ENCODE peak calls at places on chromosomes 7 and 10, in eight cellular contexts. One of them, this sample, is unnamed. For H3K27me3, the result is how much of the 10 kb centered on the place peaks cover.

GRCh38 chr7:7793921-7794320 is 75.5 kb upstream of the RPA3 start:
- DNase-seq in adipocyte: peak
- DNase-seq in colonic mucosa: no peak
- DNase-seq in aorta: no peak
- DNase-seq in naive thymus-derived CD4-positive, alpha-beta T cell: no peak
- DNase-seq in IMR-90: no peak
- DNase-seq in brain microvascular endothelial cell: no peak
- DNase-seq in right cardiac atrium: no peak
- DNase-seq in this sample: no peak

GRCh38 chr10:27742926-27743735 is 2.5 kb downstream of the MKX start:
- DNase-seq in right cardiac atrium: peak
- DNase-seq in aorta: peak
- DNase-seq in naive thymus-derived CD4-positive, alpha-beta T cell: no peak
- DNase-seq in IMR-90: no peak
- DNase-seq in adipocyte: peak
- DNase-seq in brain microvascular endothelial cell: no peak
- DNase-seq in colonic mucosa: peak
- DNase-seq in this sample: no peak

GRCh38 chr10:77080361-77081027 is 557.1 kb downstream of the KCNMA1 start:
- DNase-seq in adipocyte: no peak
- DNase-seq in right cardiac atrium: no peak
- DNase-seq in IMR-90: no peak
- DNase-seq in aorta: no peak
- DNase-seq in brain microvascular endothelial cell: no peak
- DNase-seq in naive thymus-derived CD4-positive, alpha-beta T cell: no peak
- DNase-seq in colonic mucosa: no peak
- DNase-seq in this sample: no peak

GRCh38 chr10:110868981-110869380 is 2.7 kb upstream of the PDCD4 start:
- DNase-seq in colonic mucosa: no peak
- DNase-seq in adipocyte: no peak
- DNase-seq in brain microvascular endothelial cell: no peak
- DNase-seq in IMR-90: no peak
- DNase-seq in naive thymus-derived CD4-positive, alpha-beta T cell: peak
- DNase-seq in aorta: no peak
- DNase-seq in right cardiac atrium: no peak
- DNase-seq in this sample: no peak

GRCh38 chr7:151806204-151806603 is 70.7 kb downstream of the PRKAG2 start:
- DNase-seq in brain microvascular endothelial cell: no peak
- DNase-seq in naive thymus-derived CD4-positive, alpha-beta T cell: no peak
- DNase-seq in adipocyte: peak
- DNase-seq in colonic mucosa: no peak
- DNase-seq in right cardiac atrium: no peak
- DNase-seq in aorta: peak
- DNase-seq in IMR-90: no peak
- DNase-seq in this sample: no peak

GRCh38 chr10:6721964-6722615 is 142.0 kb upstream of the PRKCQ start:
- DNase-seq in adipocyte: peak
- DNase-seq in aorta: no peak
- DNase-seq in colonic mucosa: no peak
- DNase-seq in naive thymus-derived CD4-positive, alpha-beta T cell: no peak
- DNase-seq in IMR-90: peak
- DNase-seq in right cardiac atrium: no peak
- DNase-seq in brain microvascular endothelial cell: peak
- DNase-seq in this sample: no peak

GRCh38 chr7:150857276-150858055 is 5.1 kb downstream of the AOC1 start:
- DNase-seq in colonic mucosa: peak
- DNase-seq in brain microvascular endothelial cell: no peak
- DNase-seq in IMR-90: no peak
- DNase-seq in right cardiac atrium: no peak
- DNase-seq in adipocyte: no peak
- DNase-seq in aorta: peak
- DNase-seq in naive thymus-derived CD4-positive, alpha-beta T cell: no peak
- DNase-seq in this sample: no peak

GRCh38 chr7:75756340-75757297 is 15.4 kb downstream of the CCL26 start:
- DNase-seq in colonic mucosa: no peak
- DNase-seq in adipocyte: peak
- DNase-seq in aorta: no peak
- DNase-seq in naive thymus-derived CD4-positive, alpha-beta T cell: no peak
- DNase-seq in brain microvascular endothelial cell: peak
- DNase-seq in IMR-90: peak
- DNase-seq in right cardiac atrium: no peak
- DNase-seq in this sample: peak

GRCh38 chr7:30422922-30423321 is 55.7 kb downstream of the NOD1 start:
- DNase-seq in IMR-90: peak
- DNase-seq in adipocyte: no peak
- DNase-seq in right cardiac atrium: no peak
- DNase-seq in aorta: no peak
- DNase-seq in naive thymus-derived CD4-positive, alpha-beta T cell: no peak
- DNase-seq in colonic mucosa: no peak
- DNase-seq in brain microvascular endothelial cell: peak
- DNase-seq in this sample: no peak

GRCh38 chr10:125023269-125023668 is 81.3 kb downstream of the ZRANB1 start:
- DNase-seq in colonic mucosa: no peak
- DNase-seq in aorta: peak
- DNase-seq in right cardiac atrium: peak
- DNase-seq in brain microvascular endothelial cell: no peak
- DNase-seq in IMR-90: no peak
- DNase-seq in adipocyte: no peak
- DNase-seq in naive thymus-derived CD4-positive, alpha-beta T cell: no peak
- DNase-seq in this sample: no peak

GRCh38 chr7:87600130-87601124 is at the start of gene ABCB1:
- DNase-seq in adipocyte: peak
- DNase-seq in brain microvascular endothelial cell: no peak
- DNase-seq in aorta: peak
- DNase-seq in right cardiac atrium: peak
- DNase-seq in naive thymus-derived CD4-positive, alpha-beta T cell: peak
- DNase-seq in colonic mucosa: peak
- DNase-seq in IMR-90: peak
- DNase-seq in this sample: peak
- H3K27me3 ChIP-seq in adipocyte: under half
- H3K27me3 ChIP-seq in brain microvascular endothelial cell: under half
- H3K27me3 ChIP-seq in aorta: under half
- H3K27me3 ChIP-seq in right cardiac atrium: under half
- H3K27me3 ChIP-seq in naive thymus-derived CD4-positive, alpha-beta T cell: under half
- H3K27me3 ChIP-seq in colonic mucosa: under half
- H3K27me3 ChIP-seq in IMR-90: under half
- H3K27me3 ChIP-seq in this sample: under half

GRCh38 chr10:100327007-100327700 is 2.9 kb downstream of the PKD2L1 start:
- DNase-seq in IMR-90: peak
- DNase-seq in colonic mucosa: no peak
- DNase-seq in right cardiac atrium: no peak
- DNase-seq in aorta: no peak
- DNase-seq in naive thymus-derived CD4-positive, alpha-beta T cell: no peak
- DNase-seq in adipocyte: peak
- DNase-seq in brain microvascular endothelial cell: no peak
- DNase-seq in this sample: no peak
- H3K27me3 ChIP-seq in IMR-90: under half
- H3K27me3 ChIP-seq in colonic mucosa: under half
- H3K27me3 ChIP-seq in right cardiac atrium: under half
- H3K27me3 ChIP-seq in aorta: under half
- H3K27me3 ChIP-seq in naive thymus-derived CD4-positive, alpha-beta T cell: under half
- H3K27me3 ChIP-seq in adipocyte: half or more
- H3K27me3 ChIP-seq in brain microvascular endothelial cell: under half
- H3K27me3 ChIP-seq in this sample: under half

GRCh38 chr7:50449881-50450690 is at the start of gene FIGNL1:
- DNase-seq in colonic mucosa: peak
- DNase-seq in adipocyte: peak
- DNase-seq in right cardiac atrium: peak
- DNase-seq in IMR-90: peak
- DNase-seq in brain microvascular endothelial cell: peak
- DNase-seq in aorta: peak
- DNase-seq in naive thymus-derived CD4-positive, alpha-beta T cell: peak
- DNase-seq in this sample: peak
- H3K27me3 ChIP-seq in colonic mucosa: under half
- H3K27me3 ChIP-seq in adipocyte: under half
- H3K27me3 ChIP-seq in right cardiac atrium: under half
- H3K27me3 ChIP-seq in IMR-90: under half
- H3K27me3 ChIP-seq in brain microvascular endothelial cell: under half
- H3K27me3 ChIP-seq in aorta: under half
- H3K27me3 ChIP-seq in naive thymus-derived CD4-positive, alpha-beta T cell: under half
- H3K27me3 ChIP-seq in this sample: under half

DNA sequence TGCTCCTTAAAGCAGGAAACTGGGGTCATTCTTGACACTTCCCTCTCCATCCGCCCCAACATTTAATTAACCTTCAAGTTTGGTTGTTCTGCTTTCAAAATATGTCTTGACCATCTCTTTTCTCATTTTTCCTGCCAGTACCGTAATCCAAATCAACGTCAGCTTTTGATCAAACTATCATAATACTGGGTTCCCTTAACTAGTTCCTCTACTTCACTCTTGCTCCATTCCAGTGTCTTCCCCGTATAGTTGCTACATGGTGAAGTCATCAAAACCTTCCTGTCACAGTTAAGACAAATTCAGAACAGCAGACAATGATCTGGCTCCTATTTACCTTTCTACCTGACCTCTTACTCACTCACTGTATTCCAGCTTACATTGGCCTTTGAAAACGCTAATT is 6.6 kb upstream of the KLF14 start:
- DNase-seq in right cardiac atrium: no peak
- DNase-seq in brain microvascular endothelial cell: no peak
- DNase-seq in naive thymus-derived CD4-positive, alpha-beta T cell: no peak
- DNase-seq in colonic mucosa: no peak
- DNase-seq in IMR-90: no peak
- DNase-seq in adipocyte: no peak
- DNase-seq in aorta: no peak
- DNase-seq in this sample: no peak
- H3K27me3 ChIP-seq in right cardiac atrium: under half
- H3K27me3 ChIP-seq in brain microvascular endothelial cell: under half
- H3K27me3 ChIP-seq in naive thymus-derived CD4-positive, alpha-beta T cell: under half
- H3K27me3 ChIP-seq in colonic mucosa: under half
- H3K27me3 ChIP-seq in IMR-90: half or more
- H3K27me3 ChIP-seq in adipocyte: under half
- H3K27me3 ChIP-seq in aorta: under half
- H3K27me3 ChIP-seq in this sample: half or more